ENCODE peak calls at places on chromosome 2, in four cellular contexts. L, V, P and N are unnamed samples.

GRCh38 chr2:195657634-195658540 is 861 bp downstream of the SLC39A10 start:
- DNase-seq in L (peak), V (peak), P (peak), N (peak)

GRCh38 chr2:181305151-181306123 is 151.7 kb upstream of the ITGA4 start:
- DNase-seq in L (no peak), V (peak), P (peak), N (no peak)

GRCh38 chr2:169069341-169069740 is at the start of gene DHRS9:
- DNase-seq in L (no peak), V (peak), P (peak), N (no peak)

GRCh38 chr2:42513252-42513918 is 19.6 kb upstream of the KCNG3 start:
- DNase-seq in L (no peak), V (peak), P (peak), N (no peak)

GRCh38 chr2:11750917-11751316 is 4.5 kb downstream of the LPIN1 start:
- DNase-seq in L (no peak), V (no peak), P (no peak), N (no peak)

GRCh38 chr2:219182331-219183150 is 4.5 kb downstream of the RETREG2 start:
- DNase-seq in L (no peak), V (no peak), P (peak), N (no peak)

GRCh38 chr2:187050409-187050998 is 201.5 kb upstream of the ZSWIM2 start:
- DNase-seq in L (no peak), V (peak), P (no peak), N (no peak)

GRCh38 chr2:144659731-144660275 is 139.9 kb upstream of the ZEB2 start:
- DNase-seq in L (no peak), V (peak), P (no peak), N (no peak)

GRCh38 chr2:133608291-133608690 is 40.0 kb upstream of the NCKAP5 start:
- DNase-seq in L (no peak), V (no peak), P (no peak), N (no peak)

GRCh38 chr2:9306910-9307309 is 100.3 kb downstream of the ASAP2 start:
- DNase-seq in L (no peak), V (no peak), P (no peak), N (no peak)

GRCh38 chr2:159126653-159127052 is 158.2 kb downstream of the TANC1 start:
- DNase-seq in L (no peak), V (no peak), P (no peak), N (no peak)

GRCh38 chr2:26913599-26914285 is 56.7 kb upstream of the MAPRE3 start:
- DNase-seq in L (no peak), V (no peak), P (no peak), N (no peak)